ENCODE peak calls at places on chromosomes 5 and 9, in six cellular contexts. Z, E, S, Q, P and U are unnamed samples.
A peak's percentile ranks its signal among the peaks of the same experiment; 100 is the strongest.

GRCh38 chr5:181044093-181044599 is 4.1 kb downstream of the BTNL9 start:
- DNase-seq in Z (no peak), E (no peak), S (no peak), Q (no peak), P (no peak), U (no peak)

GRCh38 chr9:133581553-133582343 is 27.4 kb downstream of the FAM163B start:
- DNase-seq in Z (no peak), E (no peak), S (no peak), Q (no peak), P (no peak), U (no peak)

GRCh38 chr9:78118742-78119473 is 87.3 kb upstream of the GNAQ start:
- DNase-seq in Z (peak; percentile 35), E (no peak), S (no peak), Q (no peak), P (no peak), U (no peak)

GRCh38 chr5:53037141-53037859 is 48.1 kb downstream of the ITGA2 start:
- DNase-seq in Z (no peak), E (no peak), S (no peak), Q (no peak), P (no peak), U (no peak)

GRCh38 chr9:86885232-86885631 is 62.1 kb downstream of the GAS1 start:
- DNase-seq in Z (no peak), E (no peak), S (no peak), Q (no peak), P (no peak), U (no peak)

GRCh38 chr5:1763548-1763911 is 36.1 kb downstream of the MRPL36 start:
- DNase-seq in Z (no peak), E (no peak), S (peak; percentile 43), Q (peak; percentile 78), P (peak; percentile 64), U (peak; percentile 55)

GRCh38 chr5:144219869-144220268 is 49.2 kb downstream of the KCTD16 start:
- DNase-seq in Z (no peak), E (no peak), S (no peak), Q (no peak), P (no peak), U (no peak)

GRCh38 chr5:58972301-58972700 is 389.4 kb downstream of the RAB3C start:
- DNase-seq in Z (no peak), E (no peak), S (no peak), Q (no peak), P (no peak), U (no peak)

GRCh38 chr5:158140120-158140778 is 281.3 kb upstream of the CLINT1 start:
- DNase-seq in Z (no peak), E (no peak), S (no peak), Q (no peak), P (no peak), U (no peak)

GRCh38 chr5:5533927-5534326 is 111.5 kb downstream of the ICE1 start:
- DNase-seq in Z (no peak), E (no peak), S (no peak), Q (no peak), P (no peak), U (no peak)

GRCh38 chr5:132753135-132753987 is 6.1 kb downstream of the CCNI2 start:
- DNase-seq in Z (no peak), E (no peak), S (peak; percentile 29), Q (no peak), P (peak; percentile 47), U (no peak)

GRCh38 chr5:17316973-17317459 is 99.6 kb downstream of the BASP1 start:
- DNase-seq in Z (peak; percentile 82), E (no peak), S (no peak), Q (no peak), P (no peak), U (no peak)

GRCh38 chr5:40317023-40317422 is 362.7 kb upstream of the PTGER4 start:
- DNase-seq in Z (no peak), E (no peak), S (no peak), Q (no peak), P (no peak), U (no peak)

GRCh38 chr5:163509288-163510040 is 4.0 kb downstream of the MAT2B start:
- DNase-seq in Z (no peak), E (no peak), S (peak; percentile 75), Q (peak; percentile 7), P (no peak), U (no peak)

GRCh38 chr5:68962632-68963484 is 131.0 kb upstream of the SLC30A5 start:
- DNase-seq in Z (no peak), E (no peak), S (peak; percentile 46), Q (peak; percentile 65), P (peak; percentile 71), U (no peak)

GRCh38 chr9:96856363-96857286 is 2.3 kb upstream of the ZNF782 start:
- DNase-seq in Z (peak; percentile 34), E (no peak), S (peak; percentile 84), Q (peak; percentile 56), P (peak; percentile 74), U (no peak)

GRCh38 chr9:110408598-110408997 is 70.9 kb upstream of the TXNDC8 start:
- DNase-seq in Z (no peak), E (no peak), S (no peak), Q (no peak), P (no peak), U (no peak)

GRCh38 chr9:88682431-88682831 is 147.5 kb downstream of the NXNL2 start:
- DNase-seq in Z (no peak), E (no peak), S (no peak), Q (no peak), P (no peak), U (no peak)

GRCh38 chr9:71990466-71990865 is 69.9 kb downstream of the C9orf57 start:
- DNase-seq in Z (no peak), E (no peak), S (no peak), Q (no peak), P (no peak), U (no peak)

GRCh38 chr5:80122599-80122998 is 87.5 kb downstream of the THBS4 start:
- DNase-seq in Z (no peak), E (no peak), S (no peak), Q (no peak), P (no peak), U (no peak)

GRCh38 chr9:3035594-3036389 is 191.9 kb upstream of the PUM3 start:
- DNase-seq in Z (no peak), E (no peak), S (no peak), Q (no peak), P (no peak), U (no peak)

GRCh38 chr9:136666364-136667216 is 3.9 kb downstream of the EGFL7 start:
- DNase-seq in Z (no peak), E (no peak), S (no peak), Q (peak; percentile 51), P (no peak), U (no peak)

DNA sequence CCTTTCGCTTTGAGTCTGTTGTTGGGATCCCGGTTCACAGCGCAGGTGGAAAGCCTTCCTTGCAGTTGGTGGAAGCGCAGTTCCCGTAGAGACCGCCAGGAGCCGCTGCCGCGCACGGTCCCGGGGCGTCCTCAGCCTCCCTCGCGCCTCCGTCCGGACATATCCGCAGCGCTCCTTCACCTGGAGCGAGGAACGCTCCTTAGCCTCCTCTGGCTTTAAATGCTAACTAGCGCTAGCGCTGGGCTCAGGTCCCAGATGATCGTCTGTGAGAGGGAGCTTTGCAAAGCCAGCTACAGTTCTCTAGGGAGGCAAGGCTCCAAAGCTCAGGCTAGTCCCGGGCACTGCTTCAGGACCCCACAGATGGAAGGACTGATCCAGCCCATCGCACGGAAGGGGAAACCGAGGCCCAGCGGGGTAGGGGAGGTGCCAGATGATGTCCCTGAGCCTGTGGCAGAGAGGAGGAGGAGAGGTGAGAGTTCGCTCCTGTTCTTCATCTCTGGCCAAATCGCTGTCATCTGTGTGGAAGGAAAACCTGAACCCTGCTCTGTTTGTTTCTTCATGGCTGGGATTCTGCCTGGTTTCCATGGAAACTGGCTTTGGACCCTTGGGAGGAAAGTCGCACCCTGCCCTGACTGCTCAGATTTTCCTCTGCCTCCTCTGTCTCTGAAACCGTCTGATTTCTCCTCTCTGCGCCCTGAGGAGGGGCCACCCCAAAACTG is 31.4 kb downstream of the COL15A1 start:
- DNase-seq in Z (no peak), E (peak; percentile 81), S (peak; percentile 34), Q (peak; percentile 89), P (peak; percentile 99), U (peak; percentile 89)
- TF ChIP-seq POLR2A in Z (no peak), E (no peak), S (no peak), Q (no peak), P (no peak), U (no peak)

GRCh38 chr9:92725266-92725545 is 39.4 kb downstream of the BICD2 start:
- DNase-seq in Z (no peak), E (no peak), S (no peak), Q (no peak), P (no peak), U (no peak)
- TF ChIP-seq TAF1 in Z (no peak), E (no peak), S (no peak), Q (no peak), P (no peak), U (no peak)

DNA sequence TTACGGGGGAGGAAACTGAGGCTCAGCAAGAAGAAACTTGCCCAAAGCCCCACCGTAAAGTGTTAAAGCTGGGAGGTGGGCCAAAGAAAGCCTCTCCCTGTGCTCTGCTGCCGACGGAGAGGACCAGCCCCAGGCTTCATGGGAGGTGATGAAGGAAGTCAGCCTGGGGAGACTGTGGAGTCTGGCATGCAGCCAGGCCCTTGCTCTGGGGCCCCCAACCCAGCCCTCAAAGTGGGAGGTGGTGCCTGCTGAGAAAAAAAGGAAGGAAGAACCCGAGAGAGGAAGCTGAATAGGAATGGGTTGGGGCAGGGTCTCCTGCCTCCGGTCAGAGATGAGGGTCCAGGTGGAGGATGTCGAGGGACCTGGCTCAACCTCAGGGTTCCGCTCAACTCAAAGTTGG is 3.8 kb downstream of the RNF44 start:
- DNase-seq in Z (no peak), E (no peak), S (no peak), Q (no peak), P (no peak), U (no peak)
- TF ChIP-seq POLR2AphosphoS5 in Z (no peak), E (no peak), S (no peak), Q (no peak), P (no peak), U (no peak)

GRCh38 chr5:79014631-79015030 is 29.5 kb upstream of the ARSB start:
- DNase-seq in Z (no peak), E (no peak), S (no peak), Q (no peak), P (no peak), U (no peak)

GRCh38 chr5:79011869-79012268 is 26.8 kb upstream of the ARSB start:
- DNase-seq in Z (no peak), E (no peak), S (no peak), Q (no peak), P (no peak), U (no peak)

GRCh38 chr5:79008362-79008761 is 23.3 kb upstream of the ARSB start:
- DNase-seq in Z (no peak), E (no peak), S (no peak), Q (peak; percentile 14), P (no peak), U (no peak)

GRCh38 chr5:79005939-79006338 is 20.8 kb upstream of the ARSB start:
- DNase-seq in Z (no peak), E (no peak), S (no peak), Q (no peak), P (no peak), U (no peak)

DNA sequence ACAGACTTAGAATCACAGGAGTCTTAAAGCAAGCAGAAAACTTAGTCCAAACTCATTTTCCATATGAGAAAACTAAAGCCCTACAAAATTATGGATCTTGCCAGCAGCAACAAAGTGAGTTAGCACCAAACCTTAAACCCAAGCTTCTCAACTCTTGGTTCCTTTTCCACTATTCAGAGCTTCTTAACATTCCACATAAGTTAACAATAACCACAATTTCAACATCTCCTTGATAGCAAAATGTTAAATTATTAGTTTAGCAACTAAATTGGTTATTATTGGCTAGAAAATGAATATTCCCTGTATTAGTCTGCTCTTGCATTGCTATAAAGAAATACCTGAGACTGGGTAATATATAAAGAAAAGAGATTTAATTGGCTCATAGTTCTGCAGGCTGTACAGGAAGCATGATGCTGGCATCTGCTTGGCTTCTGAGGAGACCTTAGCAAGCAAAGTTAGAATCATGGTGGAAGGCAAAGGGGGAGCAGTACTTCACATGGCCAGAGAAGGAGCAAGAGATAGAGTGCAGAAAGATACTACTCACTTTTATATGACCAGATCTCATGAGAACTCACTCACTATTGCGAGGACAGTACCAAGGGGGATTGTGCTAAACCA is 26.2 kb upstream of the ARSB start:
- DNase-seq in Z (no peak), E (no peak), S (no peak), Q (no peak), P (no peak), U (no peak)
- TF ChIP-seq POLR2A in Z (no peak), E (no peak), S (no peak), Q (no peak), P (no peak), U (no peak)